ENCODE peak calls at places on chromosomes 6 and 20, in ten cellular contexts. One of them, this sample, is unnamed.

GRCh38 chr20:36167826-36168634 is 13.5 kb downstream of the EPB41L1 start:
- DNase-seq in HepG2: no peak
- DNase-seq in adrenal gland: peak; percentile 73
- DNase-seq in GM20000: no peak
- DNase-seq in psoas muscle: no peak
- DNase-seq in fibroblast of villous mesenchyme: peak; percentile 62
- DNase-seq in cardiac fibroblast: peak; percentile 59
- DNase-seq in ovary: no peak
- DNase-seq in GM23338: no peak
- DNase-seq in heart right ventricle: no peak
- DNase-seq in this sample: peak; percentile 85

GRCh38 chr6:29793796-29794195 is 33.8 kb upstream of the HLA-G start:
- DNase-seq in HepG2: no peak
- DNase-seq in adrenal gland: no peak
- DNase-seq in GM20000: no peak
- DNase-seq in psoas muscle: no peak
- DNase-seq in fibroblast of villous mesenchyme: no peak
- DNase-seq in cardiac fibroblast: no peak
- DNase-seq in ovary: no peak
- DNase-seq in GM23338: no peak
- DNase-seq in heart right ventricle: no peak
- DNase-seq in this sample: no peak

GRCh38 chr6:138157986-138158638 is 3.6 kb upstream of the ARFGEF3 start:
- DNase-seq in HepG2: no peak
- DNase-seq in adrenal gland: no peak
- DNase-seq in GM20000: no peak
- DNase-seq in psoas muscle: no peak
- DNase-seq in fibroblast of villous mesenchyme: no peak
- DNase-seq in cardiac fibroblast: peak; percentile 3
- DNase-seq in ovary: no peak
- DNase-seq in GM23338: no peak
- DNase-seq in heart right ventricle: no peak
- DNase-seq in this sample: no peak

GRCh38 chr20:63130654-63131577 is 85.0 kb downstream of the YTHDF1 start:
- DNase-seq in HepG2: no peak
- DNase-seq in adrenal gland: no peak
- DNase-seq in GM20000: no peak
- DNase-seq in psoas muscle: no peak
- DNase-seq in fibroblast of villous mesenchyme: no peak
- DNase-seq in cardiac fibroblast: no peak
- DNase-seq in ovary: no peak
- DNase-seq in GM23338: no peak
- DNase-seq in heart right ventricle: peak; percentile 5
- DNase-seq in this sample: no peak

GRCh38 chr6:156557269-156557885 is 219.8 kb upstream of the ARID1B start:
- DNase-seq in HepG2: peak; percentile 26
- DNase-seq in adrenal gland: peak; percentile 39
- DNase-seq in GM20000: no peak
- DNase-seq in psoas muscle: no peak
- DNase-seq in fibroblast of villous mesenchyme: no peak
- DNase-seq in cardiac fibroblast: peak; percentile 16
- DNase-seq in ovary: no peak
- DNase-seq in GM23338: peak; percentile 42
- DNase-seq in heart right ventricle: no peak
- DNase-seq in this sample: no peak

GRCh38 chr20:37941332-37941731 is 38.4 kb downstream of the VSTM2L start:
- DNase-seq in HepG2: peak; percentile 69
- DNase-seq in adrenal gland: no peak
- DNase-seq in GM20000: no peak
- DNase-seq in psoas muscle: no peak
- DNase-seq in fibroblast of villous mesenchyme: peak; percentile 3
- DNase-seq in cardiac fibroblast: no peak
- DNase-seq in ovary: no peak
- DNase-seq in GM23338: peak; percentile 59
- DNase-seq in heart right ventricle: no peak
- DNase-seq in this sample: no peak

GRCh38 chr6:142947702-142948480 is 2.9 kb upstream of the HIVEP2 start:
- DNase-seq in HepG2: no peak
- DNase-seq in adrenal gland: no peak
- DNase-seq in GM20000: peak; percentile 72
- DNase-seq in psoas muscle: no peak
- DNase-seq in fibroblast of villous mesenchyme: no peak
- DNase-seq in cardiac fibroblast: no peak
- DNase-seq in ovary: no peak
- DNase-seq in GM23338: no peak
- DNase-seq in heart right ventricle: no peak
- DNase-seq in this sample: no peak

GRCh38 chr6:89411019-89411268 is 1.1 kb downstream of the RRAGD start:
- DNase-seq in HepG2: no peak
- DNase-seq in adrenal gland: peak; percentile 37
- DNase-seq in GM20000: no peak
- DNase-seq in psoas muscle: no peak
- DNase-seq in fibroblast of villous mesenchyme: no peak
- DNase-seq in cardiac fibroblast: no peak
- DNase-seq in ovary: peak; percentile 21
- DNase-seq in GM23338: peak; percentile 39
- DNase-seq in heart right ventricle: no peak
- DNase-seq in this sample: no peak

GRCh38 chr6:17938885-17939284 is 48.5 kb downstream of the KIF13A start:
- DNase-seq in HepG2: no peak
- DNase-seq in adrenal gland: no peak
- DNase-seq in GM20000: no peak
- DNase-seq in psoas muscle: no peak
- DNase-seq in fibroblast of villous mesenchyme: peak; percentile 65
- DNase-seq in cardiac fibroblast: peak; percentile 33
- DNase-seq in ovary: no peak
- DNase-seq in GM23338: no peak
- DNase-seq in heart right ventricle: no peak
- DNase-seq in this sample: peak; percentile 42

GRCh38 chr6:35725721-35726438 is 11.0 kb upstream of the ARMC12 start:
- DNase-seq in HepG2: peak; percentile 65
- DNase-seq in adrenal gland: peak; percentile 77
- DNase-seq in GM20000: no peak
- DNase-seq in psoas muscle: peak; percentile 71
- DNase-seq in fibroblast of villous mesenchyme: peak; percentile 80
- DNase-seq in cardiac fibroblast: peak; percentile 83
- DNase-seq in ovary: peak; percentile 72
- DNase-seq in GM23338: no peak
- DNase-seq in heart right ventricle: peak; percentile 57
- DNase-seq in this sample: peak; percentile 94

GRCh38 chr6:124028117-124028516 is 224.5 kb downstream of the NKAIN2 start:
- DNase-seq in HepG2: no peak
- DNase-seq in adrenal gland: no peak
- DNase-seq in GM20000: no peak
- DNase-seq in psoas muscle: no peak
- DNase-seq in fibroblast of villous mesenchyme: no peak
- DNase-seq in cardiac fibroblast: no peak
- DNase-seq in ovary: no peak
- DNase-seq in GM23338: no peak
- DNase-seq in heart right ventricle: no peak
- DNase-seq in this sample: no peak

GRCh38 chr20:39264506-39265172 is 302.5 kb downstream of the DHX35 start:
- DNase-seq in HepG2: peak; percentile 63
- DNase-seq in adrenal gland: peak; percentile 83
- DNase-seq in GM20000: peak; percentile 58
- DNase-seq in psoas muscle: peak; percentile 65
- DNase-seq in fibroblast of villous mesenchyme: peak; percentile 70
- DNase-seq in cardiac fibroblast: peak; percentile 80
- DNase-seq in ovary: peak; percentile 49
- DNase-seq in GM23338: peak; percentile 77
- DNase-seq in heart right ventricle: peak; percentile 41
- DNase-seq in this sample: peak; percentile 86

GRCh38 chr20:55417797-55418196 is 587.5 kb downstream of the CBLN4 start:
- DNase-seq in HepG2: no peak
- DNase-seq in adrenal gland: no peak
- DNase-seq in GM20000: no peak
- DNase-seq in psoas muscle: no peak
- DNase-seq in fibroblast of villous mesenchyme: peak; percentile 1
- DNase-seq in cardiac fibroblast: no peak
- DNase-seq in ovary: no peak
- DNase-seq in GM23338: no peak
- DNase-seq in heart right ventricle: no peak
- DNase-seq in this sample: no peak

DNA sequence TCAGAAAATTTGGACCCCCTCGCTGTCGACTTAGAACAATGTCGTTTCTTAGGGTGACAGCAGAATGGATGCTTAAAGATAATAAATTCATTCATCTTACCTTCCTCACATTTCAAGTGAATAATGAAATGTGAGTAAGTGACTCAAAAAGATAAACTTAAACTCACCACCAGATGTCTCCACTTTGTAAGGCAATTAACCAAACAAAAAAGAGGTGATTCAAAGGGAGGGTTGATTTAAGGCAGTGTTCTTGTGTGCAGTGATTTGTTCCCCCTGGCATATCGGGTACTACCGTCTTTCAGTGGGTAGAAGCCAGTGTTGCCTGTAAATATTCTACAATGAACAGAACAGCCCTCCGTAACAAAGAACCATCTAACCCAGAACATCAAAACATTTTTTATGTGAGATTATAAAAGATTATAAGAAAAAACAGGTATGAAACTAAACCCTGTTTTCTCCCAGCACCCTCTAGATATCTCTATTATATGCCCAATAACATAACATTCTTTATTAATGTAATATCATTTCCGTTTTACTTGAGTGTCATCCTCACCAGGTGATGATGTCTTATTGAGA is 589.7 kb downstream of the CBLN4 start:
- DNase-seq in HepG2: peak; percentile 21
- DNase-seq in adrenal gland: no peak
- DNase-seq in GM20000: no peak
- DNase-seq in psoas muscle: no peak
- DNase-seq in fibroblast of villous mesenchyme: peak; percentile 3
- DNase-seq in cardiac fibroblast: peak; percentile 5
- DNase-seq in ovary: no peak
- DNase-seq in GM23338: peak; percentile 2
- DNase-seq in heart right ventricle: no peak
- DNase-seq in this sample: peak; percentile 23
- TF ChIP-seq CTCF in HepG2: peak; percentile 70
- TF ChIP-seq CTCF in adrenal gland: peak; percentile 55
- TF ChIP-seq CTCF in GM20000: no peak
- TF ChIP-seq CTCF in psoas muscle: no peak
- TF ChIP-seq CTCF in fibroblast of villous mesenchyme: no peak
- TF ChIP-seq CTCF in cardiac fibroblast: peak; percentile 1
- TF ChIP-seq CTCF in ovary: peak; percentile 38
- TF ChIP-seq CTCF in GM23338: peak; percentile 12
- TF ChIP-seq CTCF in heart right ventricle: no peak
- TF ChIP-seq CTCF in this sample: peak; percentile 20

DNA sequence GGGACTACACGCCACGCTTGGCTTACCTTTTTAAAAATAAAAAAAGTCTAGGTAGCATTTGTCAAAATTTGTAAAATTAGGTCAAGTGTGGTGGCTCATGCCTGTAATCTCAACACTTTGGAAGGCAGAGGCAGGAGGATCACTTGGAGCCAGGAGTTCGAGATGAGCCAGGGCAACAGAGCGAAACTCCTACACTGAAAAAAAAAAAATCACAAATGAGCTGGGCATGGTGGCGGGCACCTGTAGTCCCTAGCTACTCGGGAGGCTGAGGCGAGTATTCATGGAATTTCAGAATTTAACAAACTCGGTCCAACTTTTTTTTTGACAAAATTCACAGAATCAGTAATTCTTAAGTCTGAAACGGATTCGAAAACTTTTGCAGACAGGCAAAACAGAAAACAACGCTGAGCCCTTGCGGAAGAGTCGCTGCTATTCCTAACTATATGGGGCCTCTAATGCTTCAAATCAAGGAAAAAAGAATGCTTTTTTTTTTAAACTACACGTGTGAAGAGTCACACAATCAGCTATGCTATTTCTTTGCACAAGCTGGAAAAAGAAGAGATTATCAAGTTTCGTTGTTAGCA is 62.9 kb downstream of the GTF2H5 start:
- DNase-seq in HepG2: no peak
- DNase-seq in adrenal gland: no peak
- DNase-seq in GM20000: no peak
- DNase-seq in psoas muscle: no peak
- DNase-seq in fibroblast of villous mesenchyme: no peak
- DNase-seq in cardiac fibroblast: no peak
- DNase-seq in ovary: no peak
- DNase-seq in GM23338: no peak
- DNase-seq in heart right ventricle: no peak
- DNase-seq in this sample: no peak
- TF ChIP-seq CTCF in HepG2: no peak
- TF ChIP-seq CTCF in adrenal gland: no peak
- TF ChIP-seq CTCF in GM20000: no peak
- TF ChIP-seq CTCF in psoas muscle: no peak
- TF ChIP-seq CTCF in fibroblast of villous mesenchyme: no peak
- TF ChIP-seq CTCF in cardiac fibroblast: no peak
- TF ChIP-seq CTCF in ovary: no peak
- TF ChIP-seq CTCF in GM23338: no peak
- TF ChIP-seq CTCF in heart right ventricle: no peak
- TF ChIP-seq CTCF in this sample: no peak

DNA sequence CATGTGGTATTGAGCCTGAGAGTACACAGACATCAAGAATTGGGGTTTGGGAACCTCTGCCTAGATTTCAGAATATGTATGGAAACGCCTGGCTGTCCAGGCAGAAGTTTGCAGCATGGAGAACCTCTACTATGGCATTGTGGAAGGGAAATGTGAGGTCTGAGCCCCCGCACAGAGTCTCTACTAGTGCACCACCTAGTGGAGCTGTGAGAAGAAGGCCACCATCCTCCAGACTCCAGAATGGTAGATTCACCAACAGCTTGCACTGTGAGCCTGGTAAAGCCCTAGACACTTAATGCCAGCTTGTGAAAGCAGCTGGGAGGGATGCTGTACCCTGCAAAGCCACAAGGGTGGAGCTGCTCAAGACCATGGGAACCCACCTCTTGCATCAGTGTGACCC is 658.2 kb downstream of the HACE1 start:
- DNase-seq in HepG2: no peak
- DNase-seq in adrenal gland: no peak
- DNase-seq in GM20000: no peak
- DNase-seq in psoas muscle: no peak
- DNase-seq in fibroblast of villous mesenchyme: no peak
- DNase-seq in cardiac fibroblast: no peak
- DNase-seq in ovary: no peak
- DNase-seq in GM23338: no peak
- DNase-seq in heart right ventricle: no peak
- DNase-seq in this sample: no peak
- TF ChIP-seq CTCF in HepG2: no peak
- TF ChIP-seq CTCF in adrenal gland: no peak
- TF ChIP-seq CTCF in GM20000: no peak
- TF ChIP-seq CTCF in psoas muscle: no peak
- TF ChIP-seq CTCF in fibroblast of villous mesenchyme: no peak
- TF ChIP-seq CTCF in cardiac fibroblast: no peak
- TF ChIP-seq CTCF in ovary: no peak
- TF ChIP-seq CTCF in GM23338: no peak
- TF ChIP-seq CTCF in heart right ventricle: no peak
- TF ChIP-seq CTCF in this sample: no peak

GRCh38 chr6:83539678-83540077 is 27.3 kb downstream of the PRSS35 start:
- DNase-seq in HepG2: no peak
- DNase-seq in adrenal gland: no peak
- DNase-seq in GM20000: no peak
- DNase-seq in psoas muscle: no peak
- DNase-seq in fibroblast of villous mesenchyme: no peak
- DNase-seq in cardiac fibroblast: no peak
- DNase-seq in ovary: no peak
- DNase-seq in GM23338: no peak
- DNase-seq in heart right ventricle: no peak
- DNase-seq in this sample: no peak

GRCh38 chr6:83536034-83536646 is 23.8 kb downstream of the PRSS35 start:
- DNase-seq in HepG2: peak; percentile 29
- DNase-seq in adrenal gland: peak; percentile 80
- DNase-seq in GM20000: peak; percentile 37
- DNase-seq in psoas muscle: no peak
- DNase-seq in fibroblast of villous mesenchyme: peak; percentile 57
- DNase-seq in cardiac fibroblast: peak; percentile 66
- DNase-seq in ovary: peak; percentile 74
- DNase-seq in GM23338: peak; percentile 86
- DNase-seq in heart right ventricle: no peak
- DNase-seq in this sample: peak; percentile 54

GRCh38 chr6:83536647-83537589 is 24.6 kb downstream of the PRSS35 start:
- DNase-seq in HepG2: no peak
- DNase-seq in adrenal gland: no peak
- DNase-seq in GM20000: no peak
- DNase-seq in psoas muscle: no peak
- DNase-seq in fibroblast of villous mesenchyme: no peak
- DNase-seq in cardiac fibroblast: no peak
- DNase-seq in ovary: no peak
- DNase-seq in GM23338: no peak
- DNase-seq in heart right ventricle: no peak
- DNase-seq in this sample: no peak
- TF ChIP-seq CTCF in HepG2: no peak
- TF ChIP-seq CTCF in adrenal gland: no peak
- TF ChIP-seq CTCF in GM20000: no peak
- TF ChIP-seq CTCF in psoas muscle: no peak
- TF ChIP-seq CTCF in fibroblast of villous mesenchyme: no peak
- TF ChIP-seq CTCF in cardiac fibroblast: no peak
- TF ChIP-seq CTCF in ovary: no peak
- TF ChIP-seq CTCF in GM23338: no peak
- TF ChIP-seq CTCF in heart right ventricle: no peak
- TF ChIP-seq CTCF in this sample: no peak

This sample was measured in MCF 10A.